ENCODE peak calls at places on chromosome 17, in four cellular contexts. U is body of pancreas, H is stomach, M is BJ. C is an unnamed sample. For H3K27me3, the result is how much of the 10 kb centered on the place peaks cover.

GRCh38 chr17:67336859-67337258 is 29.5 kb downstream of the PSMD12 start:
- DNase-seq in U (no peak), M (no peak), H (no peak), C (no peak)

GRCh38 chr17:65556014-65556909 is 5.2 kb downstream of the AXIN2 start:
- DNase-seq in U (peak), M (no peak), H (peak), C (peak)

GRCh38 chr17:30554839-30555751 is 77.9 kb downstream of the GOSR1 start:
- DNase-seq in M (no peak), U (no peak), H (peak), C (no peak)

GRCh38 chr17:81210868-81211267 is 11.9 kb downstream of the CEP131 start:
- DNase-seq in H (no peak), M (no peak), U (no peak), C (no peak)

GRCh38 chr17:34301986-34302385 is 16.4 kb downstream of the CCL11 start:
- DNase-seq in U (no peak), H (no peak), M (no peak), C (no peak)

GRCh38 chr17:42276359-42276608 is at the start of gene STAT5B:
- DNase-seq in U (peak), H (peak), M (no peak), C (peak)

GRCh38 chr17:42329025-42329976 is 41.0 kb downstream of the STAT5A start:
- DNase-seq in H (no peak), M (peak), U (peak), C (peak)

GRCh38 chr17:30113213-30113612 is 3.4 kb upstream of the NSRP1 start:
- DNase-seq in U (no peak), H (peak), M (no peak), C (peak)

GRCh38 chr17:20965492-20965891 is 77.3 kb downstream of the USP22 start:
- DNase-seq in M (no peak), U (no peak), H (no peak), C (no peak)

GRCh38 chr17:42878123-42878880 is 22.3 kb upstream of the G6PC1 start:
- DNase-seq in U (peak), M (no peak), H (peak), C (no peak)

GRCh38 chr17:36107660-36108059 is 4.0 kb downstream of the CCL4 start:
- DNase-seq in U (no peak), M (no peak), H (no peak), C (no peak)

GRCh38 chr17:68457168-68457538 is at the start of gene WIPI1:
- DNase-seq in M (no peak), H (no peak), U (peak), C (peak)

GRCh38 chr17:28493467-28493866 is 12.7 kb upstream of the FOXN1 start:
- DNase-seq in H (no peak), U (no peak), M (no peak), C (no peak)

GRCh38 chr17:38418693-38419507 is 9.4 kb upstream of the ARHGAP23 start:
- DNase-seq in U (no peak), M (no peak), H (no peak), C (no peak)

GRCh38 chr17:38416840-38417209 is 11.4 kb upstream of the ARHGAP23 start:
- DNase-seq in U (no peak), M (no peak), H (no peak), C (no peak)

GRCh38 chr17:38415250-38416194 is 12.7 kb upstream of the ARHGAP23 start:
- DNase-seq in H (no peak), U (no peak), M (no peak), C (no peak)

GRCh38 chr17:38418069-38418692 is 10.1 kb upstream of the ARHGAP23 start:
- DNase-seq in U (no peak), M (no peak), H (no peak), C (no peak)

DNA sequence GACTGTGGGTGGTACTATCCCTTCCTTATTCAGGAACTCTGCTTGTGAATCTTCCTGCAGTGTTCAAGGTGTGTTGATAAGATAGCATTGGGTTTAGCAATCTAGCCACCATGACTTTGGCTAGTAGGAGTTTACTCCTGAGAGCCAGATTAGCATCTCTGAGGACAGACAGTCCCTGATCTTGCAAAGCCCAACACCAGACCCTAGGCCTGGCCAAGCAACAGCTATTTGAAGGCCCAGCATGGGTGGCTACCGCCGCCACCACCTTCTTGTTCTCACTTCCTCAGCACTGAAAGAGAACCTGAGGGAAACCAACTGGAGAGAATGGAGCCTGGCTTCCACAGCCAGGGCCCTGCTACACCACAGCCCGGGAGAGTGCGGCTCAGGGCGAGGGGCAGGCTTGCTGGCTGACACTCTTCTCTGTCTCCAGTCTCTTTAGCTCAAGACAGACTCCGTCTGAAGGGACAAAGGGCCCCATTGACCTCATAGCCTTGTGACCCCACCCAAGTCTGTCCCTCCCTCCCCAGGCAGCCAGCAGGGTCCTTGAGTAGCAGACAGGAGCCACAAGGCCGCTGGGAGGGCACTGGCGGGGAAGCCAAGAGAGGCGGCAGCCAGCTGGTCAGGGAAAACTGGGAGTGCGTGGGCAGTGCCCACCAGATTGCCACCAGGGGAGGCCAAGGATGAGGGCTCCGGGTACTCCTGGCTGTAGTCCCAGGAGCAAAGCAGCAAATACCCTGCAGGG is 10.9 kb upstream of the ARHGAP23 start:
- DNase-seq in U (no peak), H (no peak), M (no peak), C (no peak)
- H3K27me3 ChIP-seq in U (under half), H (under half), M (under half), C (under half)

GRCh38 chr17:38453951-38454421 is 25.7 kb downstream of the ARHGAP23 start:
- DNase-seq in M (no peak), H (no peak), U (no peak), C (peak)
- H3K27me3 ChIP-seq in M (under half), H (under half), U (under half), C (under half)

GRCh38 chr17:79615926-79616325 is 5.1 kb upstream of the RBFOX3 start:
- DNase-seq in H (no peak), M (no peak), U (no peak), C (no peak)
- H3K27me3 ChIP-seq in H (under half), M (under half), U (under half), C (under half)

GRCh38 chr17:74738051-74738996 is 1.3 kb downstream of the RAB37 start:
- DNase-seq in M (no peak), H (peak), U (peak), C (no peak)

GRCh38 chr17:74739227-74739831 is 2.3 kb downstream of the RAB37 start:
- DNase-seq in M (no peak), U (no peak), H (no peak), C (no peak)

GRCh38 chr17:74736423-74737298 is at the start of gene RAB37:
- DNase-seq in H (peak), U (peak), M (no peak), C (no peak)

GRCh38 chr17:74734256-74734655 is 2.8 kb upstream of the RAB37 start:
- DNase-seq in M (no peak), H (no peak), U (no peak), C (no peak)

DNA sequence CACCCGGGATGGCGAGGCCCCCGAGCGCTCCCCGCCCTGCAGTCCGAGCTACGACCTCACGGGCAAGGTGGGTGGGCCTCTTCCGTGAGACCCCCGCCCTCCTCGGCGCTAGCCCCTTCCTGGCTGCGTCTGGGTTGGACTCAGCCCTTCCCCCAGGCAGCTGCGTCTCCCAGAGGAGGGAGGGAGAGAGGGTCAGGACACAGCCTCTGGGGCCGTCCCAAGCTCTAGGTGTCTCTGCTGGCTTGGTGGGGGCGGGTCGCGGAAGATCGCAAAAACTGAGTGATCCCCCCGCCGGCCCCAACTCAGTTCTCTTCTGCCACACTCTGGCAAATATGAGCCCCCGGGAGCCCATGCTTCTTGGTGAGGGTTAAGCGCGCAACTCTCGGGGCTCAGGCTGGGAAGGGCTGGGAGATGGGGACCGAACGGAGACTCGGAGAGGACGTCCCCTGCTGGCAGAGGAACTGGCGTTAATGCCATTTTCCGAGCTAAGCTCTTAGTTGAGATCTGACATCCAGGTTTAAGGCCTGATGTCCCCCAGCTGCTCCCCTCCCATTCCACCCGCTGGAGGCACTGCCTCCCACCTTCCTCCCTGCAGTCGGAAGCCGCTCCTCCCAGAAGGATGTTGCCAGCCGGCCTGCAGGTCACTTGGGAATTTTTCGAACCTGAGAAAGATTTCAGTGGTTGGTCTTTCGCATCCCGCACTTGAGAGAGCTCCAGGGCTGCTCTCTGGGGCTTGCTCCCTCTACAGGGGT is 419 bp downstream of the RAB37 start:
- DNase-seq in H (no peak), M (no peak), U (peak), C (no peak)
- H3K27me3 ChIP-seq in H (under half), M (under half), U (under half), C (under half)

DNA sequence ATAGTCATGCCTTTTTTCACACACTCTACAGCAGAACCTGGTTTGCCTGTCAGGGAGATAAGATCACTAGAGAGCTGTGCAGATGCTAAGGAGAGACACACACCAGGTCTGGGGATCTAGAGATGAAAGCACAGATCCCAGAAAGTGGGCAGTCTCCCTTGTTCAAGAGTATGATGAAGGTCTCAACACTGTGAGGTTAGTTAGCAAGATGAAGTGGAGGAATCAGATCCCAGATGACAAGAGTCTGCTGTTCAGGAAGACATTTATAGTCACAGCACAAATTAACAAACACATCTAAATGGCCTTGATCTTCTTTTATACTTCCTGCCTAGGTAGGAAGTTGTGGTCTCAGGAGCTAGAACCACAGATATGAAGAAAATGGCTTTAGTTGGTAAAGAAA is 23.4 kb upstream of the SKAP1 start:
- DNase-seq in U (no peak), H (no peak), M (no peak), C (no peak)
- H3K27me3 ChIP-seq in U (under half), H (under half), M (under half), C (under half)